ENCODE peak calls at places on chromosomes 1 and 21, in four cellular contexts. U, D, E and C are unnamed samples.

GRCh38 chr1:164774819-164775654 is 216.1 kb downstream of the PBX1 start:
- DNase-seq in U (no peak), D (no peak), E (no peak), C (no peak)

GRCh38 chr1:116062201-116062600 is 49.0 kb upstream of the MAB21L3 start:
- DNase-seq in U (no peak), D (no peak), E (no peak), C (no peak)

GRCh38 chr1:1084028-1084371 is 9.9 kb upstream of the RNF223 start:
- DNase-seq in U (no peak), D (no peak), E (no peak), C (no peak)

GRCh38 chr1:156801409-156802121 is 15.1 kb downstream of the SH2D2A start:
- DNase-seq in U (no peak), D (no peak), E (no peak), C (no peak)

GRCh38 chr1:165129568-165130164 is 226.8 kb downstream of the LMX1A start:
- DNase-seq in U (peak; percentile 76), D (peak; percentile 7), E (peak; percentile 40), C (peak; percentile 32)

GRCh38 chr1:176774224-176774623 is 311.2 kb downstream of the PAPPA2 start:
- DNase-seq in U (no peak), D (no peak), E (no peak), C (no peak)

GRCh38 chr1:53107570-53108322 is 34.7 kb downstream of the SLC1A7 start:
- DNase-seq in U (no peak), D (no peak), E (peak; percentile 5), C (no peak)

GRCh38 chr1:243745361-243745760 is 104.7 kb downstream of the AKT3 start:
- DNase-seq in U (no peak), D (no peak), E (no peak), C (no peak)

GRCh38 chr21:31293986-31294385 is 50.1 kb downstream of the TIAM1 start:
- DNase-seq in U (peak; percentile 27), D (no peak), E (no peak), C (no peak)

GRCh38 chr1:40477680-40478057 is 579 bp downstream of the ZFP69 start:
- DNase-seq in U (no peak), D (no peak), E (no peak), C (no peak)

GRCh38 chr1:26827663-26828062 is 1.2 kb downstream of the ZDHHC18 start:
- DNase-seq in U (no peak), D (no peak), E (no peak), C (no peak)

GRCh38 chr1:228031276-228031995 is 24.6 kb downstream of the WNT3A start:
- DNase-seq in U (no peak), D (no peak), E (peak; percentile 9), C (no peak)

GRCh38 chr1:153962088-153963029 is 978 bp downstream of the SLC39A1 start:
- DNase-seq in U (no peak), D (no peak), E (no peak), C (no peak)

GRCh38 chr1:17287377-17287776 is 20.6 kb upstream of the PADI4 start:
- DNase-seq in U (no peak), D (no peak), E (no peak), C (peak; percentile 94)

GRCh38 chr1:40625076-40625475 is 40.4 kb downstream of the RIMS3 start:
- DNase-seq in U (no peak), D (no peak), E (peak; percentile 37), C (no peak)

GRCh38 chr1:23522244-23523013 is 8.6 kb downstream of the E2F2 start:
- DNase-seq in U (no peak), D (no peak), E (no peak), C (no peak)

GRCh38 chr1:98088361-98088760 is 167.5 kb upstream of the DPYD start:
- DNase-seq in U (no peak), D (no peak), E (no peak), C (no peak)

GRCh38 chr1:81596341-81596740 is 204.4 kb upstream of the ADGRL2 start:
- DNase-seq in U (no peak), D (no peak), E (no peak), C (no peak)

GRCh38 chr1:162498442-162498785 is 796 bp downstream of the UHMK1 start:
- DNase-seq in U (no peak), D (no peak), E (no peak), C (no peak)

GRCh38 chr1:156385534-156386031 is 16.6 kb downstream of the RHBG start:
- DNase-seq in U (peak; percentile 68), D (peak; percentile 63), E (no peak), C (peak; percentile 21)

GRCh38 chr1:30302808-30303310 is 420.5 kb downstream of the MATN1 start:
- DNase-seq in U (no peak), D (no peak), E (no peak), C (no peak)

GRCh38 chr1:17120962-17121837 is 1.9 kb upstream of the PADI2 start:
- DNase-seq in U (no peak), D (no peak), E (no peak), C (no peak)

GRCh38 chr1:244224487-244225430 is 173.7 kb downstream of the ZBTB18 start:
- DNase-seq in U (no peak), D (no peak), E (no peak), C (no peak)

GRCh38 chr1:220271706-220272046 is 577 bp downstream of the RAB3GAP2 start:
- DNase-seq in U (peak; percentile 12), D (no peak), E (no peak), C (no peak)

GRCh38 chr1:2432519-2432918 is 20.2 kb upstream of the PEX10 start:
- DNase-seq in U (no peak), D (no peak), E (no peak), C (no peak)